ENCODE peak calls at places on chromosomes 12 and 14, in five cellular contexts. J is BJ, Z is cardiac muscle cell, Y is brain microvascular endothelial cell, V is A549. K is an unnamed sample.

GRCh38 chr12:39805651-39806050 is 186.0 kb upstream of the ABCD2 start:
- DNase-seq in Z (no peak), Y (no peak), J (no peak), V (no peak), K (no peak)

GRCh38 chr12:88383405-88383804 is 196.9 kb downstream of the KITLG start:
- DNase-seq in J (no peak), Z (no peak), V (no peak), Y (no peak), K (no peak)

GRCh38 chr14:87869619-87870583 is 123.1 kb downstream of the GALC start:
- DNase-seq in J (peak; percentile 54), V (no peak), Y (no peak), Z (peak; percentile 34), K (no peak)

GRCh38 chr12:6952121-6952859 is 1.1 kb downstream of the PTPN6 start:
- DNase-seq in J (no peak), Z (no peak), Y (no peak), V (no peak), K (no peak)

GRCh38 chr12:75784591-75784990 is 247.0 kb downstream of the PHLDA1 start:
- DNase-seq in V (no peak), Y (no peak), Z (peak; percentile 23), J (no peak), K (no peak)

GRCh38 chr12:74408601-74409166 is 129.0 kb upstream of the ATXN7L3B start:
- DNase-seq in Y (no peak), Z (no peak), J (no peak), V (no peak), K (no peak)

GRCh38 chr12:121494093-121494787 is 86.6 kb downstream of the KDM2B start:
- DNase-seq in Y (peak; percentile 9), V (peak; percentile 57), J (no peak), Z (peak; percentile 57), K (peak; percentile 54)

GRCh38 chr12:104863549-104863948 is 94.5 kb downstream of the SLC41A2 start:
- DNase-seq in J (no peak), V (no peak), Y (no peak), Z (peak; percentile 70), K (no peak)

GRCh38 chr12:66688836-66689439 is 10.1 kb upstream of the GRIP1 start:
- DNase-seq in Z (peak; percentile 46), J (no peak), Y (peak; percentile 18), V (peak; percentile 35), K (peak; percentile 17)

GRCh38 chr12:127046467-127046866 is 1220.5 kb upstream of the TMEM132C start:
- DNase-seq in Y (no peak), Z (no peak), J (no peak), V (no peak), K (no peak)

GRCh38 chr12:84787253-84787652 is 125.3 kb downstream of the SLC6A15 start:
- DNase-seq in Z (no peak), J (no peak), V (no peak), Y (no peak), K (no peak)

GRCh38 chr14:49593016-49593415 is 5.7 kb upstream of the LRR1 start:
- DNase-seq in Y (peak; percentile 56), Z (peak; percentile 55), J (no peak), V (no peak), K (no peak)

GRCh38 chr14:60275932-60276331 is 26.9 kb downstream of the PPM1A start:
- DNase-seq in J (no peak), V (no peak), Y (no peak), Z (peak; percentile 50), K (no peak)

GRCh38 chr12:109910969-109911348 is 10.9 kb downstream of the TCHP start:
- DNase-seq in J (no peak), V (peak; percentile 81), Z (peak; percentile 27), Y (peak; percentile 32), K (no peak)

GRCh38 chr14:100268591-100269207 is 29.8 kb downstream of the YY1 start:
- DNase-seq in Y (peak; percentile 43), V (no peak), Z (peak; percentile 37), J (no peak), K (no peak)

GRCh38 chr14:22113401-22113800 is 439.8 kb upstream of the OR4E1 start:
- DNase-seq in Z (no peak), Y (no peak), V (no peak), J (no peak), K (no peak)

GRCh38 chr14:22106700-22107697 is 433.4 kb upstream of the OR4E1 start:
- DNase-seq in Y (no peak), V (no peak), Z (no peak), J (no peak), K (no peak)

GRCh38 chr14:22107734-22108133 is 434.1 kb upstream of the OR4E1 start:
- DNase-seq in Y (no peak), V (no peak), J (no peak), Z (no peak), K (no peak)

DNA sequence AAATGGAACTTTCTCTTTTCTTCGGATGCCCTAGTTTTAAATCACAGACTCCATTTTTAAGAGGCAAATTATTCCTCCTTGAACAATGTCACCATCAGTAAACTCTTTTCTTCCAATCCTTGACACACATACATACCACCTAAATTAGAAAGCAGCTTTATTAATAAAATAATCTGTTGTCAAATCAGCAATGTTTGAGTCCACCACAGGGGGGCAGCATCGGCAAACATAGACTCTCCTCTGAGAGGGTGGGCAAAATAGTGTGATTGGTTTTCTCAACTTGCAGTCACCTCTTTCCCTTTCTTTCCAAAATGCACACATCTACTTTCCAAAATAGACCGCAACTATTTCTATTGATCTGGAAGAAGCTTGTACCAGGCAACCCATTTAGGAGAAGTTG is 438.4 kb upstream of the OR4E1 start:
- DNase-seq in Y (no peak), Z (no peak), V (no peak), J (no peak), K (peak; percentile 17)
- TF ChIP-seq CTCF in Y (peak; percentile 70), Z (peak; percentile 47), V (peak; percentile 32), J (peak; percentile 27), K (peak; percentile 66)

DNA sequence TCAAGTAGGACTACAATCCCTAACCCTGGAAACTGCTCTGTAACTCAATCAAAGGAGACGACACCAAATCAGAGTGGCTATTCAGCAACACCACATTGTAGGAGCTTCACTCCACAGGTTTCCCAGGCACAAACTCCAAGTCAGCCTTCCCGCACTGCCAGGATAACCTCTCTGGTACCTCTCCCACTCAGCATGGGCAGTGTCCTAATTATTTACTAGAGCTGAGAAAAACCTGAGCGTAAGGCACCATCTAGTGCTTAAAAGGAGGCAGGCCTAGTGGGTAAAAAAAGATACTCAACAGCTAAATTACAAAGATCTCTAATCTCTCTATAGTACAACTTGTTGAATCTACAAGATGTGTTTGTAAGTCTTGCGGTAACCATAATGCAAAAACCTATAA is 36.1 kb downstream of the PARP11 start:
- DNase-seq in J (no peak), V (no peak), Z (no peak), Y (no peak), K (no peak)
- TF ChIP-seq CTCF in J (no peak), V (no peak), Z (no peak), Y (no peak), K (no peak)

GRCh38 chr14:69582207-69582606 is 7.5 kb upstream of the CCDC177 start:
- DNase-seq in V (no peak), Z (peak; percentile 29), J (no peak), Y (no peak), K (no peak)

GRCh38 chr14:69581316-69581935 is 6.8 kb upstream of the CCDC177 start:
- DNase-seq in V (no peak), Z (no peak), Y (no peak), J (no peak), K (no peak)

GRCh38 chr14:69579476-69579875 is 4.8 kb upstream of the CCDC177 start:
- DNase-seq in V (no peak), Z (no peak), J (no peak), Y (no peak), K (no peak)

GRCh38 chr14:69582829-69583228 is 8.2 kb upstream of the CCDC177 start:
- DNase-seq in J (no peak), Y (no peak), V (no peak), Z (no peak), K (no peak)

DNA sequence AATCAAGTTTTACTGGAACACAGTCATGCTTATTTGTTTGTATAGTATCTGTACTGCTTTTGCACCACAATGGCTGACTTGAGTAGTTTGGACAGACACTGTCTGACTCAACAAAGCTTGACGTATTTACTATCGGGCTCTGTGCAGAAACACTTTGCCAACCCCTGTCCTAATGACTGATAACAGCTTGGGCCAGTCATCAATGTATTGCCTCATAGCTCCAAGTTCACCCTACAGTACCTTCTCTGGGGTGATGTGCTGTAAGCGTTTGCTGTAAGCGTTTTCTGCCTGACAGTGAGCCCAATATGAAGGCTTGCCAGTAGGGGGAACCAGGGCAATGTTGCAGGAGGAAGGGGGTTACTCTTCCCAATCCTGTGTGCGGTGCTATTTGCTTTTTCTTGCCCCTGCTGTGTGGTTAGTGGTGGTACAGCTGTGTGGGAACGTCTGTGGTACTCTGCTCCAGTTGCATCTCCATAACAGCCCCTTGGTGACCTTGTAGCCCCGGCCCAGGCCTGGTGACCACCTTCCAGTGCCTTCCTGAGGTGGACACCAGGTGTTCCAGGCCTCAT is 5.4 kb upstream of the CCDC177 start:
- DNase-seq in Z (peak; percentile 99), V (peak; percentile 60), Y (peak; percentile 78), J (no peak), K (no peak)
- TF ChIP-seq CTCF in Z (peak; percentile 94), V (peak; percentile 32), Y (peak; percentile 81), J (peak; percentile 64), K (no peak)

DNA sequence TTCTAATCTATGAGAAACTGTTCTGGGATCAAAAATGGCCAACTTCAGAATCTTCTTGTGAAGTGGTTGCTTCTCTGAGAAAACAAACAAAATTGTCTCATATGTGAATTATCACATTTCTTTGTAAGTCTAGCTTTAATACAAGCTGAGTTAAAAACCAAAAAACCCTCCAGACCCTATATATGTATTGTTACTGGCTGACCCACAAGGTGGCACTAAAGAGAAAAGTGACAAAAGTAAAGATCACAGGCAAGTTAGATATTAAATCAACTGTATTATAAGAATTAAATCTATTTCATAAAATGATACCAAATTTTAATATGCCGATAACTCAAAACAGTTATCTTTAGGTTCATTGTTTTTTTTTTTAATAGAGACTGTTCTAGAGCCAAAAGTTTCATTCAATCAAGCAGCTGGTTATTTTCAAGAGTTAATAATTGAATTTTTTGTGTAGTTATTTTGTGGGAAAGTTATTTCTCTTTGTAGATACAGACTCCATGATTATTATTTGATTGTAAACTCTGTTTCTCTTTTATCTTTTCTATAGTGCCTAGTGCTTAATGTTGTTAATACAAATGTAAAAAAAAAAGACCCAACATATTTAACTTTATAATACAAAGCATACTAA is 7.5 kb upstream of the TRHDE start:
- DNase-seq in J (no peak), V (no peak), Z (peak; percentile 22), Y (no peak), K (no peak)
- TF ChIP-seq CTCF in J (peak; percentile 54), V (peak; percentile 49), Z (peak; percentile 44), Y (peak; percentile 50), K (no peak)

GRCh38 chr14:102295301-102295700 is 9.7 kb downstream of the MOK start:
- DNase-seq in Z (peak; percentile 43), V (peak; percentile 51), J (no peak), Y (no peak), K (no peak)
- TF ChIP-seq CTCF in Z (peak; percentile 51), V (peak; percentile 28), J (peak; percentile 45), Y (peak; percentile 73), K (no peak)

DNA sequence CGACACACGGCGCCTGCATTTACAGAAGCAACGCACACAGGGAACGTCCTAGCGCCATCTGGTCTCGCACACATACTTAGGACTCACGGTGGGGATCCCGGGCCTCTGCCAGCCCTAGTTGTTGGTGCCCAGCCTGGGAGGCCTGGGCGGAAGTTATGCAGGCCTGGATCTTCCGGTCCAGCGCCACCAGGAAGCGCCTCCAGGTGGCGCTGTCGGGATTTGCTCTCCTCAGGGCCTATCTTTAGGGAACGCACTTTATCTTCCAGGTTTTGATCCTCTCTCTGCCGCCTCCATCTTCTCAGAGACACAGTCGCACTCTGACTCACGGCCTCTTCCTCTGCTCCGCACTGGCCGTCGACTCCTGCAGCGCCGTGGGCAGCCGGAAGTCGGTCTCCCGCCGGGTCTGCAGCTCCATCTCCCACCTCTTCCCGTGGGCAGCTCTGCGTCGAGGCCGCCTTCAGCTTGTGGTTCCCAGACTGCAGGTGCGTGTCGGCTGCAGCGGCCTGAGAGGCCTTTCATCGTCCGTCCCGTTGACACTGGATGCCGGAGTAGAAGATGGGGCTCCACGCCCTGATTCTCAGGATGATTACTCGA is 760.4 kb downstream of the TMEM121 start:
- DNase-seq in Y (no peak), V (no peak), J (no peak), Z (no peak), K (no peak)
- TF ChIP-seq CTCF in Y (peak; percentile 11), V (peak; percentile 7), J (no peak), Z (no peak), K (peak; percentile 49)

K was measured in natural killer cell.